ENCODE peak calls at places on chromosomes 4 and X, in six cellular contexts. One of them, this sample, is unnamed.

GRCh38 chrX:150200361-150200760 is 162.8 kb upstream of the MAMLD1 start:
- DNase-seq in cardiac fibroblast: no peak
- DNase-seq in T-helper 1 cell: no peak
- DNase-seq in choroid plexus epithelial cell: no peak
- DNase-seq in HEK293T: no peak
- DNase-seq in A172: no peak
- DNase-seq in this sample: no peak

GRCh38 chr4:153232768-153233167 is 28.5 kb downstream of the TRIM2 start:
- DNase-seq in cardiac fibroblast: no peak
- DNase-seq in T-helper 1 cell: no peak
- DNase-seq in choroid plexus epithelial cell: no peak
- DNase-seq in HEK293T: peak
- DNase-seq in A172: peak
- DNase-seq in this sample: no peak

GRCh38 chr4:165580379-165580905 is 201.6 kb downstream of the CPE start:
- DNase-seq in cardiac fibroblast: peak
- DNase-seq in T-helper 1 cell: no peak
- DNase-seq in choroid plexus epithelial cell: peak
- DNase-seq in HEK293T: peak
- DNase-seq in A172: peak
- DNase-seq in this sample: no peak

GRCh38 chrX:39815621-39816020 is 282.1 kb downstream of the BCOR start:
- DNase-seq in cardiac fibroblast: peak
- DNase-seq in T-helper 1 cell: no peak
- DNase-seq in choroid plexus epithelial cell: no peak
- DNase-seq in HEK293T: no peak
- DNase-seq in A172: peak
- DNase-seq in this sample: peak

GRCh38 chr4:10457255-10457801 is at the start of gene ZNF518B:
- DNase-seq in cardiac fibroblast: peak
- DNase-seq in T-helper 1 cell: peak
- DNase-seq in choroid plexus epithelial cell: peak
- DNase-seq in HEK293T: peak
- DNase-seq in A172: no peak
- DNase-seq in this sample: peak

GRCh38 chr4:88204882-88205281 is 46.4 kb upstream of the ABCG2 start:
- DNase-seq in cardiac fibroblast: no peak
- DNase-seq in T-helper 1 cell: no peak
- DNase-seq in choroid plexus epithelial cell: no peak
- DNase-seq in HEK293T: no peak
- DNase-seq in A172: no peak
- DNase-seq in this sample: no peak

GRCh38 chr4:6992728-6993655 is 50.2 kb upstream of the TADA2B start:
- DNase-seq in cardiac fibroblast: no peak
- DNase-seq in T-helper 1 cell: no peak
- DNase-seq in choroid plexus epithelial cell: peak
- DNase-seq in HEK293T: no peak
- DNase-seq in A172: peak
- DNase-seq in this sample: no peak

GRCh38 chrX:71976753-71977152 is 66.1 kb downstream of the NHSL2 start:
- DNase-seq in cardiac fibroblast: peak
- DNase-seq in T-helper 1 cell: no peak
- DNase-seq in choroid plexus epithelial cell: no peak
- DNase-seq in HEK293T: no peak
- DNase-seq in A172: no peak
- DNase-seq in this sample: no peak

GRCh38 chr4:64384237-64385176 is 24.7 kb downstream of the TECRL start:
- DNase-seq in cardiac fibroblast: no peak
- DNase-seq in T-helper 1 cell: no peak
- DNase-seq in choroid plexus epithelial cell: no peak
- DNase-seq in HEK293T: no peak
- DNase-seq in A172: no peak
- DNase-seq in this sample: no peak

GRCh38 chr4:87632469-87632868 is 17.6 kb upstream of the DMP1 start:
- DNase-seq in cardiac fibroblast: peak
- DNase-seq in T-helper 1 cell: no peak
- DNase-seq in choroid plexus epithelial cell: peak
- DNase-seq in HEK293T: no peak
- DNase-seq in A172: no peak
- DNase-seq in this sample: no peak

GRCh38 chr4:87547016-87547708 is 18.0 kb upstream of the SPARCL1 start:
- DNase-seq in cardiac fibroblast: no peak
- DNase-seq in T-helper 1 cell: no peak
- DNase-seq in choroid plexus epithelial cell: no peak
- DNase-seq in HEK293T: no peak
- DNase-seq in A172: no peak
- DNase-seq in this sample: no peak

GRCh38 chr4:158816953-158817352 is 48.1 kb downstream of the FNIP2 start:
- DNase-seq in cardiac fibroblast: no peak
- DNase-seq in T-helper 1 cell: no peak
- DNase-seq in choroid plexus epithelial cell: no peak
- DNase-seq in HEK293T: no peak
- DNase-seq in A172: no peak
- DNase-seq in this sample: no peak

GRCh38 chrX:47566841-47567240 is 5.8 kb downstream of the ARAF start:
- DNase-seq in cardiac fibroblast: no peak
- DNase-seq in T-helper 1 cell: no peak
- DNase-seq in choroid plexus epithelial cell: no peak
- DNase-seq in HEK293T: no peak
- DNase-seq in A172: no peak
- DNase-seq in this sample: no peak

GRCh38 chr4:172202480-172203076 is 389.4 kb downstream of the GALNTL6 start:
- DNase-seq in cardiac fibroblast: peak
- DNase-seq in T-helper 1 cell: no peak
- DNase-seq in choroid plexus epithelial cell: peak
- DNase-seq in HEK293T: peak
- DNase-seq in A172: peak
- DNase-seq in this sample: peak

GRCh38 chrX:136626237-136626636 is 21.7 kb upstream of the CD40LG start:
- DNase-seq in cardiac fibroblast: no peak
- DNase-seq in T-helper 1 cell: no peak
- DNase-seq in choroid plexus epithelial cell: no peak
- DNase-seq in HEK293T: no peak
- DNase-seq in A172: no peak
- DNase-seq in this sample: peak

GRCh38 chr4:11428161-11428700 is 463 bp downstream of the HS3ST1 start:
- DNase-seq in cardiac fibroblast: no peak
- DNase-seq in T-helper 1 cell: no peak
- DNase-seq in choroid plexus epithelial cell: no peak
- DNase-seq in HEK293T: no peak
- DNase-seq in A172: no peak
- DNase-seq in this sample: peak

GRCh38 chrX:153400146-153401132 is 711 bp downstream of the PNMA6E start:
- DNase-seq in cardiac fibroblast: peak
- DNase-seq in T-helper 1 cell: no peak
- DNase-seq in choroid plexus epithelial cell: peak
- DNase-seq in HEK293T: peak
- DNase-seq in A172: peak
- DNase-seq in this sample: peak

GRCh38 chr4:33739886-33740285 is 2504.4 kb downstream of the ARAP2 start:
- DNase-seq in cardiac fibroblast: no peak
- DNase-seq in T-helper 1 cell: no peak
- DNase-seq in choroid plexus epithelial cell: no peak
- DNase-seq in HEK293T: no peak
- DNase-seq in A172: no peak
- DNase-seq in this sample: no peak

GRCh38 chr4:94741304-94741703 is 16.5 kb upstream of the BMPR1B start:
- DNase-seq in cardiac fibroblast: peak
- DNase-seq in T-helper 1 cell: no peak
- DNase-seq in choroid plexus epithelial cell: peak
- DNase-seq in HEK293T: no peak
- DNase-seq in A172: no peak
- DNase-seq in this sample: no peak

GRCh38 chrX:30965751-30966150 is 76.7 kb upstream of the TAB3 start:
- DNase-seq in cardiac fibroblast: no peak
- DNase-seq in T-helper 1 cell: no peak
- DNase-seq in choroid plexus epithelial cell: no peak
- DNase-seq in HEK293T: no peak
- DNase-seq in A172: no peak
- DNase-seq in this sample: no peak

GRCh38 chr4:163482197-163482596 is 8.6 kb upstream of the TKTL2 start:
- DNase-seq in cardiac fibroblast: no peak
- DNase-seq in T-helper 1 cell: no peak
- DNase-seq in choroid plexus epithelial cell: no peak
- DNase-seq in HEK293T: no peak
- DNase-seq in A172: no peak
- DNase-seq in this sample: peak

GRCh38 chrX:39814391-39814790 is 283.4 kb downstream of the BCOR start:
- DNase-seq in cardiac fibroblast: peak
- DNase-seq in T-helper 1 cell: no peak
- DNase-seq in choroid plexus epithelial cell: no peak
- DNase-seq in HEK293T: peak
- DNase-seq in A172: peak
- DNase-seq in this sample: peak

GRCh38 chrX:41002021-41002420 is 83.2 kb upstream of the USP9X start:
- DNase-seq in cardiac fibroblast: no peak
- DNase-seq in T-helper 1 cell: no peak
- DNase-seq in choroid plexus epithelial cell: no peak
- DNase-seq in HEK293T: no peak
- DNase-seq in A172: no peak
- DNase-seq in this sample: no peak

GRCh38 chr4:24642941-24643628 is 58.7 kb upstream of the DHX15 start:
- DNase-seq in cardiac fibroblast: peak
- DNase-seq in T-helper 1 cell: no peak
- DNase-seq in choroid plexus epithelial cell: peak
- DNase-seq in HEK293T: no peak
- DNase-seq in A172: peak
- DNase-seq in this sample: no peak

GRCh38 chr4:107210450-107211239 is 174.5 kb upstream of the DKK2 start:
- DNase-seq in cardiac fibroblast: peak
- DNase-seq in T-helper 1 cell: no peak
- DNase-seq in choroid plexus epithelial cell: peak
- DNase-seq in HEK293T: no peak
- DNase-seq in A172: peak
- DNase-seq in this sample: no peak

GRCh38 chr4:20984011-20984836 is 284.0 kb downstream of the PACRGL start:
- DNase-seq in cardiac fibroblast: no peak
- DNase-seq in T-helper 1 cell: no peak
- DNase-seq in choroid plexus epithelial cell: peak
- DNase-seq in HEK293T: no peak
- DNase-seq in A172: no peak
- DNase-seq in this sample: no peak

GRCh38 chrX:21972721-21973120 is 32.2 kb downstream of the SMS start:
- DNase-seq in cardiac fibroblast: peak
- DNase-seq in T-helper 1 cell: peak
- DNase-seq in choroid plexus epithelial cell: peak
- DNase-seq in HEK293T: no peak
- DNase-seq in A172: peak
- DNase-seq in this sample: no peak

GRCh38 chr4:121988950-121989349 is 37.1 kb upstream of the TRPC3 start:
- DNase-seq in cardiac fibroblast: no peak
- DNase-seq in T-helper 1 cell: no peak
- DNase-seq in choroid plexus epithelial cell: no peak
- DNase-seq in HEK293T: no peak
- DNase-seq in A172: no peak
- DNase-seq in this sample: no peak

GRCh38 chrX:27751976-27752375 is 55.8 kb upstream of the MAGEB10 start:
- DNase-seq in cardiac fibroblast: peak
- DNase-seq in T-helper 1 cell: no peak
- DNase-seq in choroid plexus epithelial cell: peak
- DNase-seq in HEK293T: no peak
- DNase-seq in A172: peak
- DNase-seq in this sample: no peak

GRCh38 chr4:70613893-70614572 is 14.5 kb upstream of the ENAM start:
- DNase-seq in cardiac fibroblast: peak
- DNase-seq in T-helper 1 cell: no peak
- DNase-seq in choroid plexus epithelial cell: peak
- DNase-seq in HEK293T: no peak
- DNase-seq in A172: no peak
- DNase-seq in this sample: no peak

GRCh38 chr4:27084685-27085356 is 224.2 kb downstream of the STIM2 start:
- DNase-seq in cardiac fibroblast: peak
- DNase-seq in T-helper 1 cell: no peak
- DNase-seq in choroid plexus epithelial cell: peak
- DNase-seq in HEK293T: peak
- DNase-seq in A172: no peak
- DNase-seq in this sample: peak

GRCh38 chr4:22488136-22488535 is 27.7 kb downstream of the ADGRA3 start:
- DNase-seq in cardiac fibroblast: no peak
- DNase-seq in T-helper 1 cell: no peak
- DNase-seq in choroid plexus epithelial cell: no peak
- DNase-seq in HEK293T: no peak
- DNase-seq in A172: no peak
- DNase-seq in this sample: no peak

GRCh38 chr4:107806196-107806595 is 18.5 kb upstream of the SGMS2 start:
- DNase-seq in cardiac fibroblast: no peak
- DNase-seq in T-helper 1 cell: no peak
- DNase-seq in choroid plexus epithelial cell: no peak
- DNase-seq in HEK293T: no peak
- DNase-seq in A172: no peak
- DNase-seq in this sample: no peak

GRCh38 chrX:11427082-11428033 is 134.1 kb downstream of the AMELX start:
- DNase-seq in cardiac fibroblast: peak
- DNase-seq in T-helper 1 cell: no peak
- DNase-seq in choroid plexus epithelial cell: peak
- DNase-seq in HEK293T: no peak
- DNase-seq in A172: no peak
- DNase-seq in this sample: peak

GRCh38 chr4:140188975-140189374 is 35.0 kb upstream of the MAML3 start:
- DNase-seq in cardiac fibroblast: peak
- DNase-seq in T-helper 1 cell: no peak
- DNase-seq in choroid plexus epithelial cell: peak
- DNase-seq in HEK293T: no peak
- DNase-seq in A172: peak
- DNase-seq in this sample: no peak

GRCh38 chr4:30402276-30402675 is 317.9 kb upstream of the PCDH7 start:
- DNase-seq in cardiac fibroblast: peak
- DNase-seq in T-helper 1 cell: no peak
- DNase-seq in choroid plexus epithelial cell: peak
- DNase-seq in HEK293T: no peak
- DNase-seq in A172: no peak
- DNase-seq in this sample: no peak